ENCODE peak calls at places on chromosomes 5 and 9, in five cellular contexts. P is PC-3, G is mucosa of descending colon, Z is AML-193, U is AG08396. W is an unnamed sample.
A peak's percentile ranks its signal among the peaks of the same experiment; 100 is the strongest.

GRCh38 chr9:121567142-121568100 is 67.8 kb upstream of the GGTA1 start:
- DNase-seq in P (no peak), G (no peak), Z (no peak), U (peak; percentile 53), W (no peak)

GRCh38 chr5:176440932-176441706 is 7.1 kb upstream of the FAF2 start:
- DNase-seq in P (no peak), G (no peak), Z (no peak), U (no peak), W (no peak)

GRCh38 chr5:159047081-159047480 is 52.6 kb downstream of the EBF1 start:
- DNase-seq in P (no peak), G (no peak), Z (no peak), U (no peak), W (no peak)

GRCh38 chr9:35905912-35906679 is at the start of gene HRCT1:
- DNase-seq in P (peak; percentile 96), G (peak; percentile 96), Z (no peak), U (peak; percentile 88), W (peak; percentile 95)

GRCh38 chr5:103612545-103612944 is 50.0 kb upstream of the NUDT12 start:
- DNase-seq in P (no peak), G (no peak), Z (no peak), U (no peak), W (no peak)

GRCh38 chr5:761854-762685 is 22.5 kb downstream of the ZDHHC11B start:
- DNase-seq in P (no peak), G (no peak), Z (no peak), U (no peak), W (peak; percentile 58)

GRCh38 chr9:38214441-38214840 is 145.4 kb upstream of the SHB start:
- DNase-seq in P (no peak), G (no peak), Z (no peak), U (no peak), W (no peak)

GRCh38 chr5:132334812-132335211 is 34.7 kb upstream of the SLC22A5 start:
- DNase-seq in P (peak; percentile 69), G (no peak), Z (no peak), U (no peak), W (no peak)

GRCh38 chr9:93292664-93293328 is 108.9 kb downstream of the WNK2 start:
- DNase-seq in P (no peak), G (no peak), Z (no peak), U (no peak), W (no peak)

W was measured in sciatic nerve.